ENCODE peak calls at places on chromosomes 12 and 14, in seven cellular contexts. H, U, O, S, T, D and J are unnamed samples.

GRCh38 chr12:68497702-68498101 is 113.0 kb upstream of the RAP1B start:
- DNase-seq in H (no peak), U (no peak), O (no peak), S (no peak), T (no peak), D (no peak), J (no peak)

GRCh38 chr14:105305350-105305749 is 4.5 kb upstream of the BRF1 start:
- DNase-seq in H (no peak), U (no peak), O (no peak), S (no peak), T (no peak), D (no peak), J (no peak)

GRCh38 chr14:36506732-36507614 is 13.1 kb downstream of the NKX2-1 start:
- DNase-seq in H (no peak), U (no peak), O (no peak), S (no peak), T (peak), D (no peak), J (no peak)

GRCh38 chr12:9784326-9784725 is 23.6 kb upstream of the CD69 start:
- DNase-seq in H (peak), U (no peak), O (no peak), S (no peak), T (no peak), D (no peak), J (no peak)

GRCh38 chr14:77043177-77043983 is 14.9 kb upstream of the IRF2BPL start:
- DNase-seq in H (no peak), U (peak), O (no peak), S (peak), T (no peak), D (no peak), J (no peak)

GRCh38 chr12:46403732-46404097 is 31.1 kb upstream of the SLC38A2 start:
- DNase-seq in H (no peak), U (no peak), O (no peak), S (no peak), T (no peak), D (no peak), J (no peak)

GRCh38 chr12:10211101-10211974 is 1.3 kb upstream of the GABARAPL1 start:
- DNase-seq in H (peak), U (no peak), O (no peak), S (no peak), T (no peak), D (no peak), J (no peak)

GRCh38 chr12:107650977-107651376 is 34.6 kb upstream of the PWP1 start:
- DNase-seq in H (no peak), U (no peak), O (no peak), S (no peak), T (no peak), D (no peak), J (no peak)

GRCh38 chr12:82783456-82783855 is 96.8 kb downstream of the TMTC2 start:
- DNase-seq in H (no peak), U (no peak), O (no peak), S (no peak), T (no peak), D (no peak), J (peak)

GRCh38 chr12:11711675-11712327 is 62.3 kb downstream of the ETV6 start:
- DNase-seq in H (no peak), U (no peak), O (no peak), S (no peak), T (no peak), D (no peak), J (no peak)

GRCh38 chr14:47826809-47827208 is 151.4 kb upstream of the MDGA2 start:
- DNase-seq in H (no peak), U (no peak), O (no peak), S (no peak), T (no peak), D (no peak), J (no peak)

GRCh38 chr12:114958538-114958937 is 274.6 kb upstream of the TBX3 start:
- DNase-seq in H (no peak), U (no peak), O (no peak), S (no peak), T (no peak), D (no peak), J (no peak)

GRCh38 chr12:66708704-66709443 is 30.0 kb upstream of the GRIP1 start:
- DNase-seq in H (peak), U (no peak), O (no peak), S (no peak), T (no peak), D (no peak), J (no peak)

GRCh38 chr12:7970475-7971252 is 34.7 kb upstream of the SLC2A3 start:
- DNase-seq in H (peak), U (peak), O (no peak), S (peak), T (peak), D (peak), J (peak)

GRCh38 chr12:57280234-57281062 is 29.5 kb upstream of the STAC3 start:
- DNase-seq in H (peak), U (no peak), O (peak), S (peak), T (peak), D (peak), J (no peak)

GRCh38 chr14:69360438-69361108 is 37.5 kb downstream of the ERH start:
- DNase-seq in H (no peak), U (no peak), O (no peak), S (no peak), T (no peak), D (no peak), J (no peak)

GRCh38 chr12:131012279-131013069 is 58.8 kb downstream of the ADGRD1 start:
- DNase-seq in H (no peak), U (no peak), O (no peak), S (no peak), T (no peak), D (no peak), J (no peak)

GRCh38 chr12:130044991-130045621 is 117.2 kb upstream of the FZD10 start:
- DNase-seq in H (peak), U (no peak), O (no peak), S (no peak), T (no peak), D (no peak), J (no peak)

GRCh38 chr12:54352891-54353874 is 11.1 kb downstream of the GPR84 start:
- DNase-seq in H (peak), U (no peak), O (no peak), S (no peak), T (peak), D (no peak), J (peak)

GRCh38 chr12:110105961-110106540 is 18.1 kb upstream of the IFT81 start:
- DNase-seq in H (no peak), U (no peak), O (no peak), S (no peak), T (no peak), D (no peak), J (no peak)

GRCh38 chr12:30599631-30600030 is 96.0 kb downstream of the IPO8 start:
- DNase-seq in H (no peak), U (no peak), O (no peak), S (no peak), T (no peak), D (no peak), J (no peak)

GRCh38 chr12:2548095-2548494 is 246.7 kb upstream of the FKBP4 start:
- DNase-seq in H (no peak), U (no peak), O (no peak), S (no peak), T (no peak), D (no peak), J (no peak)

GRCh38 chr14:74948228-74949175 is 6.9 kb downstream of the PGF start:
- DNase-seq in H (no peak), U (no peak), O (no peak), S (no peak), T (no peak), D (no peak), J (no peak)

GRCh38 chr14:74945261-74945851 is 10.0 kb downstream of the PGF start:
- DNase-seq in H (peak), U (no peak), O (no peak), S (no peak), T (no peak), D (peak), J (no peak)

GRCh38 chr14:74947353-74948227 is 7.8 kb downstream of the PGF start:
- DNase-seq in H (no peak), U (no peak), O (no peak), S (no peak), T (no peak), D (no peak), J (no peak)

GRCh38 chr14:74945852-74946658 is 9.3 kb downstream of the PGF start:
- DNase-seq in H (peak), U (no peak), O (no peak), S (peak), T (peak), D (peak), J (no peak)

DNA sequence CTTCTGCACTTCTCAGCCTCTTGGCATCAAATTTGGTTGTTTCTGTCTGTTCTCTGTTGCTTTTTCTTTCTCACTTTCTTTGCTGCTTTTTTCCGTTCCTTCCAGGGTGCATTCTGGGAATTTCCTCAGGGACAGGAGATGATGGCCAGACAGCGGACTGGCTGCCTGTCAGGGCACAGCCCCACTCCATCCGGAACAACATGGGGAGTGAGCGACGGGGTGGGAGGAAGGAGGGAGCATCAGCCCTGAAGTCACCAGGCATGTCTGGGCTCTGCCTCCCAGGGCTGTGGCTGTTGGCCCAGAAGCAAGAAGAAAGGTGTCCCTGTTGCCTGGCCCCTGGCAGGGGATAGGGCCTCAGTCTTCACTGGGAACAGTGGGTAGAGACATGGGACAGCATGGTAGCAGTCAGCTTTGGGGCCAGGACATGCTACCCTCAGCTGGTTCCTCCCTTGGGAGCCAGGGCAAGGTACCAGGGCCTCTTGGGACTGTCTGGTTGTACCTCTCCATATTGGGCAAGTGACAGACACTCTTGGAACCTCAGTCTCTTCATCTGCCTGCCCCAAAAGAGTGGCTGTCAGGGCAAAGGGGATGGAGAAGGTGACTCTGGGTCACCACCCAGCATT is 8.6 kb downstream of the PGF start:
- DNase-seq in H (no peak), U (no peak), O (no peak), S (no peak), T (no peak), D (no peak), J (no peak)
- TF ChIP-seq POLR2AphosphoS5 in H (no peak), U (no peak), O (no peak), S (no peak), T (no peak), D (no peak), J (no peak)

GRCh38 chr14:98140862-98141261 is 1131.1 kb downstream of the BCL11B start:
- DNase-seq in H (no peak), U (no peak), O (no peak), S (no peak), T (no peak), D (no peak), J (no peak)
- H3K4me3 ChIP-seq in H (no peak), U (no peak), O (no peak), S (no peak), T (no peak), D (no peak), J (no peak)

DNA sequence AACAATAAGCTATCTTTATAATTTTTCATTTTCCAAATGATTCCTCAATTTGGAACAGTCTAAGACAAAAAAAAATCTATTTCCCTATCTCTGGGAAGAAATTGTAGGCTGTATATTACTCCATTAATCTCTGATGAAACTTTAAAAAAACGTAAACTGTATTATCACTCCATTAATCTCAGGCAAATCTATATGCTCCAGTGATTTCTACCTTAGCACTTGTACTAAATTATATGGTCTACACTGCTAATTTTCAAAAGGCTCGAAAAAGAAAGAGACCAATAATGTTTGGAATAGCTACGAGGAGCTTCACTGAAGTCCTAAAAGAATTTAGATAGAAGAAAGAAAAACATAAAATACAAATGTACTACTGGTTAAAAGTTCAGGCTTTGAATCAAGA is 19.7 kb downstream of the MED13L start:
- DNase-seq in H (no peak), U (no peak), O (no peak), S (no peak), T (no peak), D (no peak), J (no peak)
- TF ChIP-seq POLR2AphosphoS5 in H (no peak), U (no peak), O (no peak), S (no peak), T (no peak), D (no peak), J (no peak)

GRCh38 chr12:59650594-59651229 is 54.9 kb downstream of the SLC16A7 start:
- DNase-seq in H (peak), U (no peak), O (no peak), S (no peak), T (no peak), D (no peak), J (no peak)

GRCh38 chr12:59654061-59654460 is 58.2 kb downstream of the SLC16A7 start:
- DNase-seq in H (no peak), U (no peak), O (no peak), S (no peak), T (no peak), D (no peak), J (no peak)

GRCh38 chr12:59649203-59649602 is 53.4 kb downstream of the SLC16A7 start:
- DNase-seq in H (no peak), U (no peak), O (no peak), S (no peak), T (no peak), D (no peak), J (no peak)

GRCh38 chr12:59652098-59652497 is 56.3 kb downstream of the SLC16A7 start:
- DNase-seq in H (no peak), U (no peak), O (no peak), S (no peak), T (no peak), D (no peak), J (no peak)

DNA sequence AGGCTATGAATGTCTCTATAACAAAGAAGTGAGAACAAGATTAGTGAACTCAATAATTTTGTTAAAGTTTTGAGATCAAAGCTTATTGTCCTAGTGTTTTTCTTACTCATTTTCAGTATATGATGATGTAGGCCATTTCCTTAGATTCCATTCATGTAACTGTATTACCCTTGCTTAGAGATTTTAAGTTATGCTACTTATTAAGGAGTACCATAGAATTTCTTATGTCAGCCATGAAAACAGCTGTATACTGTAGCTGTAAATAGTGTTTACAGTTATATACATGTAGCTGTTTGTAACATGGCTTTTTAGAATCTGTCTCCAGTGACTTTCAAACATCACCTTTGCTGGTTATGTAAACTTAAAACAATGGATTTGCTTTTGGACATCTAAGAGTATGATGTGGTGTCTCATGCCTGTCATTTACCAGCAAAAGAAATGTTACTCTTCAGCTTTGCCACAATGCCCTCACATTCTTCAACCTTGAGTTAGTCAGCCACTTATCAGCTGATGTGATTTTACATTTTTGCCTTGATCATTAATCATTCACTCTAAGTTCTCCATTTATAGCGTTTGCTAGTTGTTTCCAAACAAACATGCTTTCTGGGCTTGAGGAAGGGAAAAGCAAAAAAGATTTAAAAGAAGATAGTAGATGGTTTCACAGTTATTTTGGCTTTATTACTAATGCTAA is 55.5 kb downstream of the SLC16A7 start:
- DNase-seq in H (no peak), U (no peak), O (no peak), S (no peak), T (no peak), D (no peak), J (no peak)
- H3K4me3 ChIP-seq in H (no peak), U (no peak), O (no peak), S (no peak), T (no peak), D (no peak), J (peak)

GRCh38 chr14:23061995-23062394 is 4.7 kb upstream of the CDH24 start:
- DNase-seq in H (no peak), U (no peak), O (peak), S (peak), T (peak), D (peak), J (no peak)
- TF ChIP-seq POLR2AphosphoS5 in H (no peak), U (no peak), O (no peak), S (peak), T (no peak), D (no peak), J (no peak)

GRCh38 chr12:590206-590750 is 73.0 kb downstream of the NINJ2 start:
- DNase-seq in H (no peak), U (no peak), O (no peak), S (no peak), T (peak), D (no peak), J (no peak)

GRCh38 chr12:588658-589057 is 74.6 kb downstream of the NINJ2 start:
- DNase-seq in H (no peak), U (no peak), O (no peak), S (no peak), T (no peak), D (no peak), J (no peak)

GRCh38 chr12:591167-591570 is 72.1 kb downstream of the NINJ2 start:
- DNase-seq in H (peak), U (no peak), O (no peak), S (no peak), T (peak), D (no peak), J (no peak)

GRCh38 chr12:593396-593976 is 69.8 kb downstream of the NINJ2 start:
- DNase-seq in H (no peak), U (no peak), O (no peak), S (no peak), T (peak), D (no peak), J (no peak)

GRCh38 chr12:591571-592505 is 71.4 kb downstream of the NINJ2 start:
- DNase-seq in H (no peak), U (no peak), O (no peak), S (no peak), T (peak), D (no peak), J (no peak)
- H3K4me3 ChIP-seq in H (no peak), U (no peak), O (no peak), S (no peak), T (no peak), D (no peak), J (no peak)

GRCh38 chr12:126430921-126431320 is 1365.7 kb downstream of the AACS start:
- DNase-seq in H (no peak), U (no peak), O (no peak), S (no peak), T (no peak), D (no peak), J (no peak)
- TF ChIP-seq POLR2AphosphoS5 in H (no peak), U (no peak), O (no peak), S (no peak), T (no peak), D (no peak), J (no peak)

DNA sequence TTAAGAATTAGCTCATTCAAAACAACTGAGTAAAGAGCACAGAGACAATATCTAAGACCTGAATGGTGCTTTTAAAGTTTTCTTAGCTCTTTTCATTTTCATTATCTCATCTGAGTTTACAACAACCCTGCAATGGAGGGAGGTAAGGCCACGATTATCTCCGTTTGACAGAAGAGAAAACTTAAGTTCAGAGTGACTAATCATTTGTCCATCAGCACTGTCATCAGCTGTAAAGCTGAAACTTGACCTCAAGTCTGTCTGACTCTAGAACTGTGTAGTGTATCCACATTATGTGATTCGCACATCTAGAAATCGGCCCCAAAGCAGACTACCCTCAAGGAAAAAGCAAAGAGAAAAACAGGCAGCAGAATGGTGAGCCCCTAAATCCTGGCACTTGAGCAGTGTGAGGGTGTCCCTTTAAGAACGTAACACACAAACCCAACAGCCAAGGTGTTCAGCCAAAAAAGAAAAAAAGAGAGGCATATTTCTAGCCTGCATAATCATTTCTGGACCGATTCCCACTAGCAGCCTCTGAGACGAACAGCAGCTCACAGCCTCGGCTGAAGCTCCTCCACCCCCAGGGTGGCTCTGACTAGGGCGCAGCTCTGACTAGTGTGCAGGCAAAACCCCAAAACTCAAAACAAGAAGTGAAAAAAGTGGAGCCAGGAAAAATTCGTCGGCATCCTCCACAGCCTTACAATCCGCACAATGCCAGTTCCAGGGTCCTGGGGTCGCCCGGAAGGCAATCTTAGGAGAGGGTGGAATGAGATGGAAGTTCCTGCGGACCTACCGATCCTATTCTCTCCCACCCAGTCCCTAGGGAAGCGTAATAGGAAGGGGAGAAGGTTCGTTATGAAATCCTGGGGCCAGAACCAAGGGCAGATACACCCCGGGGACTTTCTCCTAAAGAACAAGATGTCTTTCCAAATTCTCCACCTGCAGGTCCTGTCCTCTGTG is 1.5 kb downstream of the STXBP6 start:
- DNase-seq in H (peak), U (no peak), O (no peak), S (no peak), T (no peak), D (peak), J (no peak)
- H3K4me3 ChIP-seq in H (peak), U (peak), O (no peak), S (peak), T (peak), D (peak), J (no peak)